ENCODE peak calls at places on chromosomes 2 and 18, in five cellular contexts. One of them, this sample, is unnamed.

GRCh38 chr2:202488671-202489070 is 112.5 kb downstream of the BMPR2 start:
- DNase-seq in tibial nerve: no peak
- DNase-seq in AG09309: no peak
- DNase-seq in upper lobe of right lung: no peak
- DNase-seq in foreskin fibroblast: no peak
- DNase-seq in this sample: no peak

GRCh38 chr2:239380831-239381708 is 19.8 kb downstream of the HDAC4 start:
- DNase-seq in tibial nerve: no peak
- DNase-seq in AG09309: no peak
- DNase-seq in upper lobe of right lung: peak
- DNase-seq in foreskin fibroblast: no peak
- DNase-seq in this sample: no peak

GRCh38 chr2:161424179-161424763 is 8.2 kb downstream of the TBR1 start:
- DNase-seq in foreskin fibroblast: no peak
- DNase-seq in upper lobe of right lung: no peak
- DNase-seq in AG09309: no peak
- DNase-seq in tibial nerve: no peak
- DNase-seq in this sample: no peak

GRCh38 chr2:43171789-43172188 is 54.6 kb downstream of the ZFP36L2 start:
- DNase-seq in upper lobe of right lung: no peak
- DNase-seq in AG09309: no peak
- DNase-seq in tibial nerve: peak
- DNase-seq in foreskin fibroblast: peak
- DNase-seq in this sample: peak

GRCh38 chr2:144240656-144241339 is 279.1 kb downstream of the ZEB2 start:
- DNase-seq in AG09309: no peak
- DNase-seq in upper lobe of right lung: no peak
- DNase-seq in foreskin fibroblast: no peak
- DNase-seq in tibial nerve: no peak
- DNase-seq in this sample: no peak

GRCh38 chr2:217911283-217911965 is 91.4 kb downstream of the TNS1 start:
- DNase-seq in upper lobe of right lung: no peak
- DNase-seq in tibial nerve: no peak
- DNase-seq in AG09309: no peak
- DNase-seq in foreskin fibroblast: no peak
- DNase-seq in this sample: no peak

GRCh38 chr2:177413703-177414102 is 21.1 kb downstream of the AGPS start:
- DNase-seq in foreskin fibroblast: no peak
- DNase-seq in tibial nerve: no peak
- DNase-seq in AG09309: no peak
- DNase-seq in upper lobe of right lung: no peak
- DNase-seq in this sample: no peak

GRCh38 chr2:237281900-237282306 is 132.1 kb downstream of the COL6A3 start:
- DNase-seq in upper lobe of right lung: no peak
- DNase-seq in foreskin fibroblast: peak
- DNase-seq in tibial nerve: no peak
- DNase-seq in AG09309: peak
- DNase-seq in this sample: peak

GRCh38 chr2:60989256-60989655 is 28.3 kb upstream of the PEX13 start:
- DNase-seq in tibial nerve: no peak
- DNase-seq in upper lobe of right lung: no peak
- DNase-seq in AG09309: no peak
- DNase-seq in foreskin fibroblast: no peak
- DNase-seq in this sample: no peak

GRCh38 chr2:42464631-42465030 is 29.2 kb downstream of the KCNG3 start:
- DNase-seq in tibial nerve: no peak
- DNase-seq in foreskin fibroblast: no peak
- DNase-seq in upper lobe of right lung: no peak
- DNase-seq in AG09309: no peak
- DNase-seq in this sample: no peak

GRCh38 chr2:215812966-215813365 is 200.4 kb downstream of the MREG start:
- DNase-seq in foreskin fibroblast: peak
- DNase-seq in upper lobe of right lung: no peak
- DNase-seq in AG09309: no peak
- DNase-seq in tibial nerve: no peak
- DNase-seq in this sample: no peak

GRCh38 chr2:239868556-239869181 is 156.5 kb downstream of the NDUFA10 start:
- DNase-seq in upper lobe of right lung: no peak
- DNase-seq in AG09309: no peak
- DNase-seq in foreskin fibroblast: no peak
- DNase-seq in tibial nerve: no peak
- DNase-seq in this sample: no peak

GRCh38 chr18:43919565-43919964 is 642.3 kb upstream of the SYT4 start:
- DNase-seq in upper lobe of right lung: no peak
- DNase-seq in tibial nerve: no peak
- DNase-seq in AG09309: no peak
- DNase-seq in foreskin fibroblast: no peak
- DNase-seq in this sample: no peak

GRCh38 chr18:12883003-12883683 is 894 bp downstream of the PTPN2 start:
- DNase-seq in AG09309: no peak
- DNase-seq in tibial nerve: no peak
- DNase-seq in upper lobe of right lung: no peak
- DNase-seq in foreskin fibroblast: no peak
- DNase-seq in this sample: no peak

GRCh38 chr2:85765081-85765731 is 11.4 kb downstream of the ATOH8 start:
- DNase-seq in foreskin fibroblast: no peak
- DNase-seq in tibial nerve: no peak
- DNase-seq in AG09309: no peak
- DNase-seq in upper lobe of right lung: no peak
- DNase-seq in this sample: no peak

GRCh38 chr2:176419591-176420071 is 150.4 kb downstream of the MTX2 start:
- DNase-seq in foreskin fibroblast: peak
- DNase-seq in AG09309: peak
- DNase-seq in tibial nerve: no peak
- DNase-seq in upper lobe of right lung: no peak
- DNase-seq in this sample: peak

GRCh38 chr2:2940702-2941655 is 436.6 kb downstream of the EIPR1 start:
- DNase-seq in AG09309: no peak
- DNase-seq in tibial nerve: no peak
- DNase-seq in upper lobe of right lung: no peak
- DNase-seq in foreskin fibroblast: no peak
- DNase-seq in this sample: no peak

GRCh38 chr2:159072795-159073194 is 104.4 kb downstream of the TANC1 start:
- DNase-seq in upper lobe of right lung: no peak
- DNase-seq in AG09309: no peak
- DNase-seq in foreskin fibroblast: peak
- DNase-seq in tibial nerve: no peak
- DNase-seq in this sample: no peak

GRCh38 chr2:24970483-24971299 is 1.1 kb downstream of the DNAJC27 start:
- DNase-seq in tibial nerve: peak
- DNase-seq in AG09309: no peak
- DNase-seq in upper lobe of right lung: no peak
- DNase-seq in foreskin fibroblast: peak
- DNase-seq in this sample: no peak

GRCh38 chr2:8392098-8392844 is 289.6 kb upstream of the ID2 start:
- DNase-seq in foreskin fibroblast: no peak
- DNase-seq in upper lobe of right lung: no peak
- DNase-seq in AG09309: no peak
- DNase-seq in tibial nerve: no peak
- DNase-seq in this sample: no peak

GRCh38 chr2:144331652-144332355 is 188.1 kb downstream of the ZEB2 start:
- DNase-seq in upper lobe of right lung: no peak
- DNase-seq in foreskin fibroblast: no peak
- DNase-seq in tibial nerve: peak
- DNase-seq in AG09309: no peak
- DNase-seq in this sample: no peak

GRCh38 chr2:8086796-8087479 is 594.9 kb upstream of the ID2 start:
- DNase-seq in tibial nerve: no peak
- DNase-seq in foreskin fibroblast: peak
- DNase-seq in upper lobe of right lung: no peak
- DNase-seq in AG09309: peak
- DNase-seq in this sample: peak

GRCh38 chr2:64062840-64063239 is 43.6 kb upstream of the VPS54 start:
- DNase-seq in AG09309: peak
- DNase-seq in tibial nerve: no peak
- DNase-seq in foreskin fibroblast: peak
- DNase-seq in upper lobe of right lung: no peak
- DNase-seq in this sample: no peak

GRCh38 chr18:76367168-76367785 is 127.8 kb downstream of the ZNF516 start:
- DNase-seq in upper lobe of right lung: no peak
- DNase-seq in AG09309: no peak
- DNase-seq in tibial nerve: no peak
- DNase-seq in foreskin fibroblast: no peak
- DNase-seq in this sample: no peak

GRCh38 chr2:217901826-217902225 is 101.0 kb downstream of the TNS1 start:
- DNase-seq in AG09309: peak
- DNase-seq in upper lobe of right lung: no peak
- DNase-seq in foreskin fibroblast: peak
- DNase-seq in tibial nerve: no peak
- DNase-seq in this sample: no peak

GRCh38 chr2:10911291-10912075 is at the start of gene KCNF1:
- DNase-seq in foreskin fibroblast: peak
- DNase-seq in AG09309: no peak
- DNase-seq in upper lobe of right lung: peak
- DNase-seq in tibial nerve: no peak
- DNase-seq in this sample: no peak

GRCh38 chr2:24828641-24829040 is 35.4 kb downstream of the CENPO start:
- DNase-seq in foreskin fibroblast: no peak
- DNase-seq in tibial nerve: no peak
- DNase-seq in AG09309: no peak
- DNase-seq in upper lobe of right lung: no peak
- DNase-seq in this sample: no peak

GRCh38 chr18:59198215-59198614 is 21.7 kb upstream of the GRP start:
- DNase-seq in upper lobe of right lung: no peak
- DNase-seq in foreskin fibroblast: no peak
- DNase-seq in tibial nerve: no peak
- DNase-seq in AG09309: no peak
- DNase-seq in this sample: no peak

GRCh38 chr18:59200787-59201186 is 19.2 kb upstream of the GRP start:
- DNase-seq in foreskin fibroblast: no peak
- DNase-seq in tibial nerve: no peak
- DNase-seq in upper lobe of right lung: no peak
- DNase-seq in AG09309: peak
- DNase-seq in this sample: no peak

GRCh38 chr18:59197636-59198035 is 22.3 kb upstream of the GRP start:
- DNase-seq in upper lobe of right lung: no peak
- DNase-seq in foreskin fibroblast: no peak
- DNase-seq in AG09309: no peak
- DNase-seq in tibial nerve: no peak
- DNase-seq in this sample: no peak

GRCh38 chr18:59196161-59196560 is 23.8 kb upstream of the GRP start:
- DNase-seq in upper lobe of right lung: no peak
- DNase-seq in foreskin fibroblast: no peak
- DNase-seq in tibial nerve: no peak
- DNase-seq in AG09309: no peak
- DNase-seq in this sample: no peak
- H3K4me3 ChIP-seq in upper lobe of right lung: no peak
- H3K4me3 ChIP-seq in foreskin fibroblast: no peak
- H3K4me3 ChIP-seq in tibial nerve: no peak
- H3K4me3 ChIP-seq in AG09309: no peak
- H3K4me3 ChIP-seq in this sample: no peak

GRCh38 chr2:83633435-83633834 is 825.6 kb downstream of the SUCLG1 start:
- DNase-seq in foreskin fibroblast: no peak
- DNase-seq in upper lobe of right lung: no peak
- DNase-seq in tibial nerve: no peak
- DNase-seq in AG09309: no peak
- DNase-seq in this sample: no peak
- TF ChIP-seq CTCF in foreskin fibroblast: no peak
- TF ChIP-seq CTCF in upper lobe of right lung: no peak
- TF ChIP-seq CTCF in tibial nerve: no peak
- TF ChIP-seq CTCF in AG09309: no peak
- TF ChIP-seq CTCF in this sample: no peak

GRCh38 chr2:28622101-28622499 is 126.2 kb downstream of the PLB1 start:
- DNase-seq in AG09309: no peak
- DNase-seq in upper lobe of right lung: no peak
- DNase-seq in foreskin fibroblast: no peak
- DNase-seq in tibial nerve: no peak
- DNase-seq in this sample: no peak

GRCh38 chr2:28620371-28620793 is 124.5 kb downstream of the PLB1 start:
- DNase-seq in tibial nerve: no peak
- DNase-seq in AG09309: no peak
- DNase-seq in foreskin fibroblast: no peak
- DNase-seq in upper lobe of right lung: peak
- DNase-seq in this sample: no peak

GRCh38 chr2:28620801-28621171 is 124.9 kb downstream of the PLB1 start:
- DNase-seq in foreskin fibroblast: no peak
- DNase-seq in tibial nerve: no peak
- DNase-seq in AG09309: no peak
- DNase-seq in upper lobe of right lung: peak
- DNase-seq in this sample: no peak

GRCh38 chr2:28619213-28620196 is 123.6 kb downstream of the PLB1 start:
- DNase-seq in upper lobe of right lung: no peak
- DNase-seq in foreskin fibroblast: no peak
- DNase-seq in AG09309: no peak
- DNase-seq in tibial nerve: no peak
- DNase-seq in this sample: no peak

DNA sequence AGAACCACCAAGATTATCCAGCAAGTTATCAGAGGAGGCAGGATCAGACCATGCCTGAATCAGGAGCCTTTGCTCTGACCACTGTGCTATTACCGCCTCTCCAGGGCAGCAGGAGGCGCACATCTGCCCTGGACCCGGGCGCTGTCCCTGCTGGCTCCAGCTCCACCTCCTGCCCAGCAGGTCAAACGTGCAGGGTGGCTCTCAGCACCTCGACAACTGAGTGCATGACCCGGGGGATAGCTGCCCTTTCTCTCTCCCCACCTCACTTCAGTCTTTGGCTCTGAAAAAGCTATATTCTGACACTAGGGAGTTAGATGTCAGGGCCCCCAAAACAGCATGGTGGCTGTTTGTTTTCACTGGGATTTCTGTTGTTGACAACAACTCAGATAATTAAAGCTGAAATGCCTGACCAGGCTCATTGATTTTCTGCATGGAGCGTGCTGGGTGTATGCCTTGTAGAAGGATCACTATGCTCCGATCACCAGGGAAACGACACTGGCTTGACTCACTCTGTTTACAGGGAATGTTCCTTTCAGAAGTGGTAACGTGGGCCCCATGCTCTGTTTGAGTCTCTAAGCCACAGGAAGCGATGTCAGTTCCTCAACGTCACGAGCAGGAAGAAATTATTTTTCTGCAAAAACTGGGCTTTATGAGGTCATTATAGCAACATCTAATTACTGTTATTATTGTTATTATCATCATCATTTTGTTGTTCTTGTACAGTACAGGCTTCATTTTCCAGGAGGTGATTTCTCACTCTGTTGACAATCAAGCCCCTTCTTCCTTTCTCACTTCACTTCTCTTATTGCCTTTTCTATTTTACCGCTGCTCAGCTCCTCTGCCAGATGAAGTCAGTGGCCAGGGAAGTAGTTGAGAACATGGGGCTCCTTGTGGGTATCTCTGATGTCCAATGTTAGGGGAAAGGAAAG is 125.6 kb downstream of the PLB1 start:
- DNase-seq in foreskin fibroblast: peak
- DNase-seq in upper lobe of right lung: peak
- DNase-seq in AG09309: peak
- DNase-seq in tibial nerve: peak
- DNase-seq in this sample: peak
- H3K4me3 ChIP-seq in foreskin fibroblast: no peak
- H3K4me3 ChIP-seq in upper lobe of right lung: no peak
- H3K4me3 ChIP-seq in AG09309: no peak
- H3K4me3 ChIP-seq in tibial nerve: no peak
- H3K4me3 ChIP-seq in this sample: no peak

DNA sequence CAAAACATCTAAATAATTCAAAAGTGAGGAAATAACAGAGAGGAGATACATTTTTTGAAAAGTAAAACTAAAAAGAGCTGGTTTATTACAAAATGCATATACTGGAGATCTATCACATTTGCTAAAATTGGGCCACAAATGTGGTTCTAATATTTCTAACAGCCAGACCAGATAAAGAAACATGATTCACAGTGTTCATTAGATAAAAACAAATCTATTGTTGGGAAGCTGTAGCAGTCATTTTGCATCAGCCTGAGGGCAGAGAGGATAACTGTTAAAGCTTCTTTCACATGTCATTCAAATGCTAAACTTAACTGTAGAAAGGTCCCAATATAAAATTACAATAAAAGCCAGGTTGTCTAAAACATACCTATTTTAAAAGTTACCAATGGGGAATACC is 148.3 kb downstream of the GULP1 start:
- DNase-seq in foreskin fibroblast: no peak
- DNase-seq in AG09309: no peak
- DNase-seq in upper lobe of right lung: no peak
- DNase-seq in tibial nerve: no peak
- DNase-seq in this sample: no peak
- TF ChIP-seq CTCF in foreskin fibroblast: no peak
- TF ChIP-seq CTCF in AG09309: no peak
- TF ChIP-seq CTCF in upper lobe of right lung: no peak
- TF ChIP-seq CTCF in tibial nerve: no peak
- TF ChIP-seq CTCF in this sample: no peak